ENCODE peak calls at places on chromosomes 12 and 14, in four cellular contexts. M, E, I and Q are unnamed samples.

GRCh38 chr14:57870686-57871457 is 5.0 kb upstream of the SLC35F4 start:
- DNase-seq in M (no peak), E (no peak), I (no peak), Q (no peak)

GRCh38 chr14:93984070-93984469 is 7.7 kb upstream of the ASB2 start:
- DNase-seq in M (no peak), E (peak; percentile 77), I (no peak), Q (no peak)

GRCh38 chr12:3545121-3545796 is 54.3 kb downstream of the PRMT8 start:
- DNase-seq in M (no peak), E (peak; percentile 14), I (no peak), Q (no peak)

GRCh38 chr12:50825372-50825838 is 17.3 kb upstream of the TMPRSS12 start:
- DNase-seq in M (no peak), E (peak; percentile 23), I (peak; percentile 25), Q (peak; percentile 37)

GRCh38 chr12:3551386-3551785 is 60.4 kb downstream of the PRMT8 start:
- DNase-seq in M (no peak), E (no peak), I (no peak), Q (no peak)

GRCh38 chr12:3604281-3604680 is 113.3 kb downstream of the PRMT8 start:
- DNase-seq in M (no peak), E (no peak), I (no peak), Q (peak; percentile 29)

GRCh38 chr12:11310336-11310735 is at the start of gene PRB4:
- DNase-seq in M (no peak), E (no peak), I (no peak), Q (no peak)

GRCh38 chr12:115866909-115867525 is 410.5 kb downstream of the MED13L start:
- DNase-seq in M (no peak), E (peak; percentile 56), I (peak; percentile 55), Q (peak; percentile 20)

GRCh38 chr12:88753074-88753473 is 172.8 kb upstream of the KITLG start:
- DNase-seq in M (no peak), E (no peak), I (no peak), Q (no peak)

GRCh38 chr14:37668646-37669045 is 73.2 kb downstream of the TTC6 start:
- DNase-seq in M (no peak), E (no peak), I (no peak), Q (no peak)

GRCh38 chr14:74909501-74909900 is 13.6 kb downstream of the RPS6KL1 start:
- DNase-seq in M (no peak), E (no peak), I (no peak), Q (no peak)

GRCh38 chr14:52078093-52078492 is 9.2 kb upstream of the NID2 start:
- DNase-seq in M (no peak), E (no peak), I (no peak), Q (no peak)